ENCODE peak calls at places on chromosomes 7 and 10, in five cellular contexts. One of them, this sample, is unnamed.

GRCh38 chr7:78279035-78279434 is 480.5 kb downstream of the PHTF2 start:
- DNase-seq in HepG2: no peak
- DNase-seq in H1: no peak
- DNase-seq in HCT116: no peak
- DNase-seq in GM12878: no peak
- DNase-seq in this sample: no peak

GRCh38 chr7:63030061-63030460 is 968.6 kb upstream of the ZNF722 start:
- DNase-seq in HepG2: no peak
- DNase-seq in H1: no peak
- DNase-seq in GM12878: no peak
- DNase-seq in HCT116: no peak
- DNase-seq in this sample: no peak

GRCh38 chr7:54817125-54817524 is 58.1 kb upstream of the SEC61G start:
- DNase-seq in HCT116: no peak
- DNase-seq in GM12878: no peak
- DNase-seq in HepG2: no peak
- DNase-seq in H1: no peak
- DNase-seq in this sample: no peak

GRCh38 chr10:119378737-119379067 is 163.8 kb downstream of the RGS10 start:
- DNase-seq in HCT116: no peak
- DNase-seq in GM12878: no peak
- DNase-seq in HepG2: no peak
- DNase-seq in H1: no peak
- DNase-seq in this sample: peak

GRCh38 chr10:80500572-80501380 is 36.9 kb upstream of the SH2D4B start:
- DNase-seq in HepG2: no peak
- DNase-seq in H1: no peak
- DNase-seq in GM12878: peak
- DNase-seq in HCT116: no peak
- DNase-seq in this sample: peak

GRCh38 chr7:129247087-129247486 is 22.3 kb downstream of the AHCYL2 start:
- DNase-seq in HepG2: no peak
- DNase-seq in GM12878: no peak
- DNase-seq in H1: no peak
- DNase-seq in HCT116: no peak
- DNase-seq in this sample: no peak

GRCh38 chr7:36967387-36967786 is 243.1 kb upstream of the AOAH start:
- DNase-seq in HepG2: peak
- DNase-seq in HCT116: peak
- DNase-seq in GM12878: no peak
- DNase-seq in H1: peak
- DNase-seq in this sample: peak

GRCh38 chr7:36945612-36946400 is 221.5 kb upstream of the AOAH start:
- DNase-seq in HCT116: no peak
- DNase-seq in H1: no peak
- DNase-seq in HepG2: peak
- DNase-seq in GM12878: no peak
- DNase-seq in this sample: no peak

GRCh38 chr7:93194368-93194767 is 31.9 kb downstream of the HEPACAM2 start:
- DNase-seq in HepG2: peak
- DNase-seq in GM12878: no peak
- DNase-seq in HCT116: no peak
- DNase-seq in H1: no peak
- DNase-seq in this sample: no peak

GRCh38 chr10:44418637-44419036 is 33.7 kb upstream of the CXCL12 start:
- DNase-seq in HCT116: no peak
- DNase-seq in GM12878: no peak
- DNase-seq in H1: no peak
- DNase-seq in HepG2: no peak
- DNase-seq in this sample: no peak

GRCh38 chr10:69061305-69062161 is 26.4 kb upstream of the SRGN start:
- DNase-seq in HepG2: peak
- DNase-seq in H1: no peak
- DNase-seq in GM12878: no peak
- DNase-seq in HCT116: no peak
- DNase-seq in this sample: peak
- TF ChIP-seq MAX in HepG2: peak
- TF ChIP-seq MAX in H1: no peak
- TF ChIP-seq MAX in GM12878: no peak
- TF ChIP-seq MAX in HCT116: peak
- TF ChIP-seq MAX in this sample: peak

DNA sequence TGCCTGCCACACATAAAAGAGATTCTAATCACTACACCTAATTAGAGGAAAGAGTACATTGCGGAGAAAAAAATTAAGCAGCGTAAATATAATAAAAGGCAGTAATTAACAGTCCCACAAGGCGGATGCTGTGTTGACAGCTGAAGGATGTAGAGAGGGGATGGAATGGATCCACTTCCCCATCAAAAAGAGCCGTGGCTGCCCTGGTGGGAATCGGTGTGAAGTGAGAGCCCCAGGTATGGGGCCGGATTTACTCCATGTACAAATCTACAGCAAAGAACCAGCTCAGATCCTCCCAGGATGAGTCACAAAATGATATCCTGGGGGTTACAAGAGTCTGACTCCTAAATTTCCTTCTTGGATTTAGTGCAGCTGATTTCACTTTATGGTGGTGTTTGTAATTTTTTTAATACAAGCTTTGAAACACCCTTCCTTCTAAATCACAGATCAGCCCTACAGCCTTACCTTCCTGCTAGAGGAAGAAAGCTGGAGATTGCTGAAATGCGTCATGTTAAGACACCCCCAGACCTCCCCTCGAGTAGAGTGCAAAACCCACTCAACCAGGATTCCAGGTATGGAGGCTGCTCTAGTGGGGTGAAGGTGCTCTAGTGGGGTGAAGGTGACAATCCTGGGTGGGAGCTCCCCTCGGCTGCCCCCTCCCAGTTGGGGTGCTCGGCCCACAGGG is 398.4 kb downstream of the PLXNA4 start:
- DNase-seq in HCT116: no peak
- DNase-seq in HepG2: no peak
- DNase-seq in H1: no peak
- DNase-seq in GM12878: no peak
- DNase-seq in this sample: no peak
- TF ChIP-seq SRF in HCT116: no peak
- TF ChIP-seq SRF in HepG2: no peak
- TF ChIP-seq SRF in H1: no peak
- TF ChIP-seq SRF in GM12878: no peak
- TF ChIP-seq SRF in this sample: no peak

GRCh38 chr7:122056977-122057376 is 87.1 kb downstream of the AASS start:
- DNase-seq in H1: no peak
- DNase-seq in HepG2: no peak
- DNase-seq in GM12878: no peak
- DNase-seq in HCT116: no peak
- DNase-seq in this sample: no peak
- TF ChIP-seq MAX in H1: no peak
- TF ChIP-seq MAX in HepG2: no peak
- TF ChIP-seq MAX in GM12878: no peak
- TF ChIP-seq MAX in HCT116: no peak
- TF ChIP-seq MAX in this sample: no peak

GRCh38 chr7:151409555-151410404 is at the start of gene WDR86:
- DNase-seq in HepG2: no peak
- DNase-seq in H1: no peak
- DNase-seq in GM12878: no peak
- DNase-seq in HCT116: no peak
- DNase-seq in this sample: no peak
- TF ChIP-seq SRF in HepG2: no peak
- TF ChIP-seq SRF in H1: no peak
- TF ChIP-seq SRF in GM12878: no peak
- TF ChIP-seq SRF in HCT116: no peak
- TF ChIP-seq SRF in this sample: no peak